ENCODE peak calls at places on chromosomes 1 and 21, in four cellular contexts. A is A549, K is SJSA1, U is cardiac muscle cell. G is an unnamed sample.

GRCh38 chr1:25343872-25344271 is 5.7 kb downstream of the TMEM50A start:
- DNase-seq in A (no peak), K (peak), U (peak), G (no peak)

GRCh38 chr1:155320661-155321576 is at the start of gene RUSC1:
- DNase-seq in A (no peak), K (no peak), U (peak), G (peak)

GRCh38 chr21:44998621-44999427 is 59.0 kb downstream of the SLX9 start:
- DNase-seq in A (no peak), K (no peak), U (no peak), G (no peak)

GRCh38 chr1:149937779-149938178 is 1.1 kb upstream of the MTMR11 start:
- DNase-seq in A (no peak), K (no peak), U (no peak), G (no peak)

GRCh38 chr21:41411449-41412089 is 14.5 kb upstream of the MX1 start:
- DNase-seq in A (peak), K (no peak), U (peak), G (peak)

GRCh38 chr1:208089971-208090755 is 154.0 kb downstream of the PLXNA2 start:
- DNase-seq in A (no peak), K (peak), U (peak), G (no peak)

GRCh38 chr1:20233866-20234265 is 47.5 kb upstream of the PLA2G2C start:
- DNase-seq in A (no peak), K (no peak), U (no peak), G (no peak)

GRCh38 chr1:84724128-84724860 is 34.0 kb upstream of the SSX2IP start:
- DNase-seq in A (peak), K (no peak), U (no peak), G (no peak)

GRCh38 chr1:179120736-179121135 is 38.9 kb downstream of the TOR3A start:
- DNase-seq in A (no peak), K (no peak), U (no peak), G (no peak)

GRCh38 chr1:78038491-78038939 is 7.3 kb upstream of the GIPC2 start:
- DNase-seq in A (peak), K (peak), U (no peak), G (no peak)

GRCh38 chr1:89890085-89890754 is 69.4 kb downstream of the LRRC8D start:
- DNase-seq in A (peak), K (peak), U (peak), G (no peak)

GRCh38 chr1:51284487-51284954 is 45.8 kb downstream of the TTC39A start:
- DNase-seq in A (peak), K (no peak), U (peak), G (peak)

GRCh38 chr1:6526316-6526715 is 28.0 kb downstream of the NOL9 start:
- DNase-seq in A (no peak), K (no peak), U (no peak), G (no peak)

DNA sequence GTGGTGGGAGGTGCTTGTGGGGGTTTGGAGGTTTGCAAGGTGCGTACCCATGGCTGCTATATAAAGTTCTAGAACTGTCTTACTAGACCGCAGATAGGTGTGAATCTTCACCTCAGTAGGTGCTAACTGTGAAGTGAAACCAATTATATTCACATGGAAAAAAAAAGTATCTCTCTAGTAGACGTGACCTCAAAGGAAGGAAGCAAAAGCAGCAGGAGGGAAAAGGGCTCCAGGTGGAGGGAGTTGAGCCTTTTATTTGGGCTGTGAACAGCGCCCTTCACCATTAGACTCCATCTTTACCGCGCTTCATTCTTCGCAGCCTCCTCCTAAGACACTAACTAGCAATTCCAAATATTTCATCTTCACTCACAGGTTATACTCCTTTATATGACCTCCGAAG is 129.8 kb downstream of the TBX19 start:
- DNase-seq in A (no peak), K (no peak), U (no peak), G (no peak)
- H3K27ac ChIP-seq in A (no peak), K (no peak), U (no peak), G (no peak)

GRCh38 chr1:169739980-169740379 is 6.1 kb upstream of the SELE start:
- DNase-seq in A (no peak), K (peak), U (peak), G (no peak)

GRCh38 chr1:169750041-169750440 is 16.2 kb upstream of the SELE start:
- DNase-seq in A (no peak), K (no peak), U (no peak), G (no peak)

GRCh38 chr1:169741666-169742394 is 8.0 kb upstream of the SELE start:
- DNase-seq in A (no peak), K (peak), U (peak), G (peak)

GRCh38 chr1:169745015-169745861 is 11.4 kb upstream of the SELE start:
- DNase-seq in A (no peak), K (peak), U (peak), G (no peak)
- H3K4me3 ChIP-seq in A (no peak), K (no peak), U (no peak), G (no peak)

DNA sequence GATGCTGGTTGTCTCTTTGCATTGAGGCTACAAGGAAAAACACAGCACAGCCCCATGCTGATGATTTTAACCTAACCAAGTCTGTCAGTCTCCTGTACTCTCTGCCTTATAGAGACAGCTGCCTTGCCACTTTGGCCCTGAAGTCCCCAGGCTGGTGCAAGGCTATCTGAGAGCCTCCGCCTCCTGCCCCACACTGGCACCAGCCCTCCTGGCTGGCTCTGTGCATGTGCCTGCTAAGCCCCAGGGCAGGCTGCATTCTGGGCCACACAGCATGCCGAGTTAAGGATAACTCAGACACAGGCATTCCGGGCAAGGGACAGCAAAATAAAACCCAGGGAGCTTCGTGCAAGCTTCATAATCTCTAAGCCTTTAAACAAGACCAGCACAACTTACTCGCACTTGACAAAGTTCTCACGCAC is 910 bp downstream of the RUNX1 start:
- DNase-seq in A (peak), K (peak), U (no peak), G (peak)
- H3K27ac ChIP-seq in A (peak), K (peak), U (no peak), G (peak)

GRCh38 chr1:53888716-53889115 is 881 bp downstream of the YIPF1 start:
- DNase-seq in A (no peak), K (no peak), U (no peak), G (no peak)
- H3K4me3 ChIP-seq in A (peak), K (peak), U (peak), G (no peak)